ENCODE peak calls at places on chromosome 15, in nine cellular contexts. R is heart right ventricle; M is CD8-positive, alpha-beta T cell; V is lung; E is PC-9; O is psoas muscle; H is esophagus squamous epithelium; Y is CD4-positive, CD25-positive, alpha-beta regulatory T cell; I is brain microvascular endothelial cell. A is an unnamed sample.

GRCh38 chr15:28887344-28888174 is 1.8 kb downstream of the APBA2 start:
- DNase-seq in R (no peak), M (no peak), V (no peak), E (no peak), O (no peak), H (no peak), Y (no peak), I (no peak), A (no peak)

GRCh38 chr15:57500979-57501576 is 90.6 kb upstream of the MYZAP start:
- DNase-seq in R (no peak), M (no peak), V (no peak), E (no peak), O (no peak), H (no peak), Y (no peak), I (peak; percentile 62), A (no peak)

GRCh38 chr15:51129513-51130197 is 34.9 kb upstream of the TNFAIP8L3 start:
- DNase-seq in R (no peak), M (no peak), V (no peak), E (no peak), O (no peak), H (no peak), Y (no peak), I (no peak), A (no peak)

GRCh38 chr15:52008698-52009434 is 10.2 kb upstream of the MAPK6 start:
- DNase-seq in R (no peak), M (no peak), V (no peak), E (no peak), O (no peak), H (no peak), Y (no peak), I (no peak), A (no peak)

GRCh38 chr15:101538996-101539395 is 49.5 kb upstream of the PCSK6 start:
- DNase-seq in R (no peak), M (no peak), V (no peak), E (no peak), O (no peak), H (no peak), Y (no peak), I (no peak), A (no peak)

GRCh38 chr15:29686445-29687203 is 135.6 kb downstream of the TJP1 start:
- DNase-seq in R (no peak), M (no peak), V (no peak), E (no peak), O (no peak), H (no peak), Y (no peak), I (no peak), A (no peak)

GRCh38 chr15:39404767-39405173 is 176.1 kb upstream of the THBS1 start:
- DNase-seq in R (no peak), M (no peak), V (no peak), E (peak; percentile 70), O (no peak), H (no peak), Y (no peak), I (peak; percentile 93), A (no peak)

GRCh38 chr15:94234300-94234699 is 2.9 kb downstream of the MCTP2 start:
- DNase-seq in R (no peak), M (no peak), V (peak; percentile 42), E (no peak), O (no peak), H (no peak), Y (no peak), I (peak; percentile 23), A (no peak)

GRCh38 chr15:67080118-67080899 is 14.9 kb downstream of the SMAD3 start:
- DNase-seq in R (peak; percentile 38), M (no peak), V (peak; percentile 62), E (no peak), O (peak; percentile 56), H (no peak), Y (no peak), I (no peak), A (peak; percentile 37)

GRCh38 chr15:83356516-83357399 is 72.3 kb upstream of the BNC1 start:
- DNase-seq in R (no peak), M (no peak), V (no peak), E (no peak), O (no peak), H (no peak), Y (no peak), I (no peak), A (no peak)

GRCh38 chr15:64249406-64249805 is 86.6 kb upstream of the PPIB start:
- DNase-seq in R (no peak), M (no peak), V (no peak), E (peak; percentile 28), O (no peak), H (no peak), Y (no peak), I (no peak), A (no peak)

GRCh38 chr15:77400258-77400657 is 19.6 kb downstream of the PEAK1 start:
- DNase-seq in R (no peak), M (no peak), V (no peak), E (no peak), O (no peak), H (no peak), Y (no peak), I (no peak), A (no peak)

GRCh38 chr15:41838400-41838897 is at the start of gene PLA2G4B:
- DNase-seq in R (no peak), M (no peak), V (peak; percentile 89), E (peak; percentile 96), O (peak; percentile 59), H (no peak), Y (no peak), I (no peak), A (no peak)

GRCh38 chr15:80371924-80372323 is 32.3 kb upstream of the ARNT2 start:
- DNase-seq in R (no peak), M (no peak), V (no peak), E (no peak), O (no peak), H (no peak), Y (no peak), I (no peak), A (no peak)

GRCh38 chr15:52788099-52788986 is 1.8 kb downstream of the ONECUT1 start:
- DNase-seq in R (no peak), M (no peak), V (no peak), E (no peak), O (no peak), H (no peak), Y (no peak), I (no peak), A (no peak)

GRCh38 chr15:75955720-75956119 is 52.0 kb downstream of the FBXO22 start:
- DNase-seq in R (no peak), M (no peak), V (no peak), E (no peak), O (no peak), H (no peak), Y (no peak), I (no peak), A (no peak)

GRCh38 chr15:48096813-48097212 is 24.0 kb upstream of the SLC24A5 start:
- DNase-seq in R (no peak), M (no peak), V (no peak), E (no peak), O (no peak), H (no peak), Y (no peak), I (peak; percentile 92), A (no peak)

DNA sequence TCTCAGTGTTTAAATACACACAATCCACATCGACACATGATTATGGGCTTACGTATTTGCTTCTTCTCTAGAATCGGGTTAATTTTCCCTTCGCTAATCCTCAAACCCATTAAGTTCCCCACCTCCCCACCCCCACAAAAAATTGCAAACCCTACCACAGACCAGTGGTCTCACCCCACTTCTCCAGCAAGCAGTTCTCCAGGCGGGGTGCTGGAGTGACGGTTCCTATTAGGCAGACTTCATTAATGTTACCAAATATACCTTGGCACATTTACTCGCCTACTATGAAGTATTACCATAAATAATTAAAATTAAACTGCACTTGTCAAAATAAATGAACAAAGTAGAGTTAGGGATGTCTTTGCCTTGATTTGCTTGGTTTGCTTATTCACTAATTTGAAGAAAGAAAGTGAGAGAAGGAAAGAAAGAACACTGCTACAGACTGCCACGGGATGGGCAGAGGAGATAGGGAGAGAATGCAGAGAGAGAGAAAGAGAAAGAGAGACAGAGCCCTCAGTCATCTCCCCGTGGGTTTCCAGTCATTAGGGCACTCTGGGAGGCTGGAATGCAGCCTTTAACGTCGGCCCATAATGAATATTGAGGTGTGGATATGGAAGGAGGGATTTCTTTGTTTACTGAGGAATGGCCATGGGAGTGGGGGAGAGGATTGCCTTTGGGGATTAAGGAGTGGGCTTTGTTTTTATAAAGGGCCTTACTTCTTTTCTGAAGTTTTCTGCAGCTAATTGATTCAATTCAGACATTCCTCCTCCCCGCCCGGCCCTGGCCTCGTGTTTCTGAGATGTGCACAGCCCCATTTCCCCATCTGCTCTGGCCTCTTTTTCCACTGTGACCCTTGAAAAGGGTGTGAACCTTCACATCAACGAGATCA is 39.7 kb upstream of the POLG start:
- DNase-seq in R (no peak), M (no peak), V (no peak), E (no peak), O (no peak), H (no peak), Y (no peak), I (no peak), A (no peak)
- H3K27me3 ChIP-seq in R (peaks cover 100% of the 10 kb centered on the region), M (peaks cover 37% of the 10 kb centered on the region), V (peaks cover 3% of the 10 kb centered on the region), E (no peaks in the 10 kb centered on the region), O (no peaks in the 10 kb centered on the region), H (peaks cover 8% of the 10 kb centered on the region), Y (peaks cover 46% of the 10 kb centered on the region), I (peaks cover 96% of the 10 kb centered on the region), A (peaks cover 100% of the 10 kb centered on the region)

DNA sequence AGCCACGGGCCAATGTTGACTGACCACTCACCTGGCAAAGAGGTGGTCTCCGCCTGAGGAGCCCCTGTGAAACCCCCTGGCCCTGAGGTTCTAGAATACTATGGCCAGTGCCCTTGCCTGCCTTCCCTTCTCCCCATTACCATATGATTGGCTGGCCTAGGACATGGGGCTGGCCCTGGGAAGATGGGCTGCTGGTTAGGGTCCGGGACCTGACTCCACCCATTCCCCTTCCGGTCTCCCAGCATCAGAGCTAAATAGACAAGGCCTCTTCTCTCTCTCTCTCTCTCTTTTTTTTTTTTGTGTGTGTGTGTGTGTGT is 3.8 kb downstream of the CSK start:
- DNase-seq in R (no peak), M (no peak), V (no peak), E (no peak), O (no peak), H (no peak), Y (peak; percentile 85), I (no peak), A (no peak)
- H3K27me3 ChIP-seq in R (no peaks in the 10 kb centered on the region), M (no peaks in the 10 kb centered on the region), V (no peaks in the 10 kb centered on the region), E (no peaks in the 10 kb centered on the region), O (no peaks in the 10 kb centered on the region), H (no peaks in the 10 kb centered on the region), Y (no peaks in the 10 kb centered on the region), I (no peaks in the 10 kb centered on the region), A (no peaks in the 10 kb centered on the region)

GRCh38 chr15:65376767-65377104 is 1.1 kb downstream of the IGDCC3 start:
- DNase-seq in R (no peak), M (no peak), V (no peak), E (no peak), O (no peak), H (no peak), Y (peak; percentile 16), I (no peak), A (no peak)
- H3K27me3 ChIP-seq in R (peaks cover 38% of the 10 kb centered on the region), M (peaks cover 17% of the 10 kb centered on the region), V (no peaks in the 10 kb centered on the region), E (peaks cover 19% of the 10 kb centered on the region), O (no peaks in the 10 kb centered on the region), H (peaks cover 7% of the 10 kb centered on the region), Y (peaks cover 33% of the 10 kb centered on the region), I (peaks cover 55% of the 10 kb centered on the region), A (peaks cover 83% of the 10 kb centered on the region)

DNA sequence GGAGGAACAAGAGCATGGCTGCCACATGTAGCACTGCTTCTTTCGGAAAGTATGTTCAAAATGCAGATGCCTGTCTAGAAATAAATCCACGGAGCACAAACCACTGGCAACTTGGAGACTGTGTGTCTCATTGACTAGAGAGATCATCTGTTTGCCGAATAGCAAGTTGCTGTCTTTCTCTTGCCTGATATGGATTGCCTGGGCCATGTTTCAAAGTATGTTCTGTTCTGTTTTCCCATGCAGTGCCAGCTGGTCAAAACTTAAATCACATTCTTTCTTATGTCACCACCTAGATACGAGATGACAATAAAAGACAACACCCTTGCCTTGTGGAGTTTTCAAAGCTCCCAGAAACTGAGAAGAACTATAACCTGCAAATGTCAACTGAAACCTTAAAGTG is 318.9 kb downstream of the RYR3 start:
- DNase-seq in R (no peak), M (no peak), V (no peak), E (no peak), O (no peak), H (no peak), Y (no peak), I (no peak), A (no peak)
- H3K27me3 ChIP-seq in R (no peaks in the 10 kb centered on the region), M (no peaks in the 10 kb centered on the region), V (no peaks in the 10 kb centered on the region), E (peaks cover 11% of the 10 kb centered on the region), O (no peaks in the 10 kb centered on the region), H (no peaks in the 10 kb centered on the region), Y (no peaks in the 10 kb centered on the region), I (no peaks in the 10 kb centered on the region), A (peaks cover 23% of the 10 kb centered on the region)